ENCODE peak calls at places on chromosomes 11 and 22, in seven cellular contexts. X is RWPE1, W is mucosa of descending colon, S is NCI-H345, N is psoas muscle, E is AG04450, U is T follicular helper cell. M is an unnamed sample.
A peak's percentile ranks its signal among the peaks of the same experiment; 100 is the strongest.

GRCh38 chr11:116740741-116741140 is 32.0 kb downstream of the BUD13 start:
- DNase-seq in X (no peak), W (no peak), S (no peak), N (no peak), E (no peak), U (no peak), M (no peak)

GRCh38 chr11:131633978-131634377 is 263.6 kb downstream of the NTM start:
- DNase-seq in X (no peak), W (no peak), S (no peak), N (no peak), E (no peak), U (no peak), M (no peak)

GRCh38 chr11:120655589-120655988 is 144.0 kb downstream of the GRIK4 start:
- DNase-seq in X (no peak), W (no peak), S (no peak), N (no peak), E (no peak), U (no peak), M (no peak)

GRCh38 chr22:19942071-19942885 is 660 bp upstream of the TXNRD2 start:
- DNase-seq in X (no peak), W (peak; percentile 47), S (no peak), N (no peak), E (no peak), U (no peak), M (peak; percentile 70)

GRCh38 chr11:1370186-1371025 is 19.3 kb upstream of the BRSK2 start:
- DNase-seq in X (no peak), W (no peak), S (no peak), N (no peak), E (no peak), U (no peak), M (peak; percentile 58)

GRCh38 chr11:106608677-106609076 is 409.6 kb downstream of the GUCY1A2 start:
- DNase-seq in X (peak; percentile 66), W (no peak), S (no peak), N (no peak), E (peak; percentile 16), U (no peak), M (no peak)

GRCh38 chr11:131888230-131888826 is 517.9 kb downstream of the NTM start:
- DNase-seq in X (peak; percentile 27), W (no peak), S (no peak), N (no peak), E (peak; percentile 73), U (no peak), M (no peak)

GRCh38 chr11:119803726-119804294 is 74.8 kb upstream of the NECTIN1 start:
- DNase-seq in X (no peak), W (no peak), S (no peak), N (no peak), E (no peak), U (no peak), M (no peak)

GRCh38 chr22:50251472-50252054 is 498 bp upstream of the HDAC10 start:
- DNase-seq in X (no peak), W (no peak), S (no peak), N (no peak), E (no peak), U (no peak), M (no peak)

GRCh38 chr11:33160147-33160546 is 1.1 kb downstream of the CSTF3 start:
- DNase-seq in X (peak; percentile 25), W (no peak), S (no peak), N (no peak), E (no peak), U (no peak), M (no peak)

GRCh38 chr11:102666331-102666957 is 39.1 kb downstream of the MMP27 start:
- DNase-seq in X (peak; percentile 53), W (no peak), S (peak; percentile 57), N (no peak), E (peak; percentile 13), U (peak; percentile 3), M (no peak)

GRCh38 chr11:58928691-58929090 is 10.6 kb upstream of the GLYATL1 start:
- DNase-seq in X (no peak), W (no peak), S (no peak), N (no peak), E (no peak), U (no peak), M (no peak)

GRCh38 chr11:35159111-35159510 is 20.1 kb downstream of the CD44 start:
- DNase-seq in X (no peak), W (no peak), S (no peak), N (no peak), E (no peak), U (no peak), M (no peak)

M was measured in tibial artery.